ENCODE peak calls at places on chromosomes 3 and 15, in four cellular contexts. P is HepG2, L is K562, H is GM12878. B is an unnamed sample.

GRCh38 chr3:46266598-46266997 is 24.3 kb downstream of the CCR3 start:
- DNase-seq in P (no peak), L (no peak), H (no peak), B (no peak)

GRCh38 chr3:186993940-186994670 is 63.8 kb downstream of the ST6GAL1 start:
- DNase-seq in P (no peak), L (no peak), H (no peak), B (no peak)

GRCh38 chr15:101187820-101188516 is 63.9 kb downstream of the CHSY1 start:
- DNase-seq in P (no peak), L (no peak), H (peak), B (no peak)

GRCh38 chr3:133488785-133489367 is 84.6 kb upstream of the CDV3 start:
- DNase-seq in P (peak), L (peak), H (no peak), B (no peak)

GRCh38 chr15:90889736-90890456 is 5.6 kb downstream of the FES start:
- DNase-seq in P (no peak), L (no peak), H (no peak), B (no peak)

GRCh38 chr3:195075941-195076875 is 194.8 kb downstream of the XXYLT1 start:
- DNase-seq in P (no peak), L (no peak), H (no peak), B (no peak)

GRCh38 chr3:141816958-141817357 is 53.8 kb downstream of the GRK7 start:
- DNase-seq in P (no peak), L (no peak), H (no peak), B (no peak)

GRCh38 chr3:4877173-4877787 is 102.0 kb upstream of the BHLHE40 start:
- DNase-seq in P (no peak), L (no peak), H (no peak), B (no peak)

GRCh38 chr15:33089878-33090757 is 104.4 kb downstream of the FMN1 start:
- DNase-seq in P (no peak), L (no peak), H (no peak), B (no peak)

GRCh38 chr3:160822931-160823330 is 66.9 kb downstream of the PPM1L start:
- DNase-seq in P (no peak), L (no peak), H (no peak), B (no peak)

GRCh38 chr3:184373422-184373821 is 4.6 kb downstream of the THPO start:
- DNase-seq in P (no peak), L (no peak), H (no peak), B (no peak)

GRCh38 chr3:42057561-42058211 is 33.5 kb upstream of the TRAK1 start:
- DNase-seq in P (no peak), L (no peak), H (no peak), B (no peak)

GRCh38 chr15:40389824-40390595 is 7.5 kb downstream of the KNSTRN start:
- DNase-seq in P (no peak), L (no peak), H (no peak), B (no peak)

GRCh38 chr3:73733796-73734195 is 109.1 kb upstream of the PDZRN3 start:
- DNase-seq in P (no peak), L (no peak), H (no peak), B (no peak)

GRCh38 chr3:108383306-108383705 is 87.0 kb downstream of the HHLA2 start:
- DNase-seq in P (no peak), L (no peak), H (no peak), B (no peak)

GRCh38 chr3:10505050-10505790 is at the start of gene ATP2B2:
- DNase-seq in P (no peak), L (no peak), H (no peak), B (peak)

GRCh38 chr3:32780735-32781210 is 37.0 kb upstream of the TRIM71 start:
- DNase-seq in P (peak), L (peak), H (no peak), B (peak)

GRCh38 chr15:40793216-40793989 is 13.5 kb upstream of the ZFYVE19 start:
- DNase-seq in P (peak), L (no peak), H (no peak), B (no peak)

GRCh38 chr15:25233766-25234350 is 205.0 kb downstream of the UBE3A start:
- DNase-seq in P (no peak), L (no peak), H (no peak), B (no peak)

GRCh38 chr3:185823280-185824044 is 1.4 kb downstream of the IGF2BP2 start:
- DNase-seq in P (no peak), L (peak), H (no peak), B (peak)

GRCh38 chr15:63473999-63474809 is 30.2 kb upstream of the USP3 start:
- DNase-seq in P (peak), L (no peak), H (peak), B (no peak)

GRCh38 chr15:40243126-40243810 is 4.4 kb downstream of the PAK6 start:
- DNase-seq in P (no peak), L (peak), H (no peak), B (no peak)

GRCh38 chr15:96268421-96269204 is 61.9 kb upstream of the NR2F2 start:
- DNase-seq in P (no peak), L (no peak), H (no peak), B (peak)

GRCh38 chr15:83275412-83275811 is 9.1 kb downstream of the BNC1 start:
- DNase-seq in P (no peak), L (no peak), H (no peak), B (no peak)

GRCh38 chr3:113243846-113244245 is 32.5 kb downstream of the BOC start:
- DNase-seq in P (no peak), L (peak), H (no peak), B (no peak)

GRCh38 chr3:100966807-100967206 is 26.4 kb downstream of the ABI3BP start:
- DNase-seq in P (no peak), L (no peak), H (no peak), B (no peak)

GRCh38 chr3:190514163-190515153 is 573 bp downstream of the IL1RAP start:
- DNase-seq in P (peak), L (no peak), H (no peak), B (peak)

GRCh38 chr3:46812237-46812791 is 50.9 kb downstream of the MYL3 start:
- DNase-seq in P (no peak), L (peak), H (no peak), B (peak)

GRCh38 chr15:91965501-91966180 is 112.1 kb downstream of the SLCO3A1 start:
- DNase-seq in P (no peak), L (no peak), H (no peak), B (no peak)

GRCh38 chr3:146163584-146163983 is 2.6 kb upstream of the PLOD2 start:
- DNase-seq in P (no peak), L (no peak), H (no peak), B (no peak)

GRCh38 chr15:33395841-33396240 is 85.1 kb downstream of the RYR3 start:
- DNase-seq in P (no peak), L (no peak), H (no peak), B (no peak)

GRCh38 chr3:62727576-62727975 is 147.6 kb downstream of the CADPS start:
- DNase-seq in P (no peak), L (no peak), H (no peak), B (no peak)

GRCh38 chr15:86489992-86490391 is 410.3 kb downstream of the AGBL1 start:
- DNase-seq in P (no peak), L (no peak), H (no peak), B (no peak)

GRCh38 chr3:126447456-126448106 is 28.1 kb downstream of the ZXDC start:
- DNase-seq in P (no peak), L (no peak), H (no peak), B (no peak)

GRCh38 chr3:32844914-32845313 is 27.1 kb downstream of the TRIM71 start:
- DNase-seq in P (no peak), L (no peak), H (no peak), B (no peak)

DNA sequence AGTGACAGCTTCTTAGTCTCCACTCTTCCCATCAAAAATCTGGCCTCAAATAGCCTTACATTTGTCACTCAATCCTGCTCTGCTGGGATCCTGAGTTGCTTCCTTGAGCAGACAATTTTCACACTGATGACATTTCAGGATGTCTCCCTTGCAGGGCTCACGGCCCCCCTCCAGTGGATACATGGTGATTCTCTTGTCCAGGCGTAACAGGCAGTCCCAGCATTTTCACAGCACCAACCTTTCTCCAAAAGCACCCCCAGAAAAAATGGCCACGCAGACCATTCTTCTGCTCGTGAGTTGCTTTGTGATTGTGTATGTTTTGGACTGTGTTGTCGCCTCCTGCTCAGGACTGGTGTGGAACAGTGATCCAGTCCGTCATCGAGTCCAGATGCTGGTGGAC is 47.4 kb upstream of the WNT7A start:
- DNase-seq in P (peak), L (no peak), H (no peak), B (no peak)
- TF ChIP-seq BHLHE40 in P (no peak), L (no peak), H (no peak), B (no peak)

GRCh38 chr3:59289836-59290235 is 240.0 kb upstream of the CFAP20DC start:
- DNase-seq in P (no peak), L (no peak), H (no peak), B (no peak)
- TF ChIP-seq TARDBP in P (no peak), L (no peak), H (no peak), B (no peak)

DNA sequence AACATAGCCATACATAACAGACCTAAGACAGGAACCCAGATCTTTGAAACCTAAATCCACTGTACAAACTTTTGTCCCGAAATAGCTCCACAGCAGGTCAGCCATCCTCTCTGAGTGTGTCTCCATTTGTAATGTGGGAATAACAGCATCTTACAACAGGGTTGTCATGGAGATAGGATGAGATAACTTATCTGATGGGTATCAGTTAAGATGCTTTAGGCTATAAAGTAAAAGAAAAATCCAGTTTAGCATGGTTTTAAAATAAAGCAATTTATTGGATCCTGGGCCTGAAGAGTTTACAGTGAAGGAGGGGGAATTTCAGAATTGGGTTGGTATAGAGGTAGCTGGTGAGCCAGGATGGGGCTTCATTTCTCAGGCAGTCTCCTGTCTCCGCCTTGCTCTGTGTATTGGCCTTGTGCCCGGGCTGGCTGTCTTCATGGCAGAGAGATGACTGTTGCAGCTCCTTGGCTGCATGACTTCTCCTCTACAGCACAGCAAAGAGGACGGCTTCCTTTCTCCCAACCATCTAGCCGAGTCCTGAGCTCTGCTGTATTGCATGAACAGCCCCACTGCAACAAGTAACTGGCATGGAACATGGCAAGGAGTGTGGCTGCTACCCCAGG is 131.9 kb upstream of the PROK2 start:
- DNase-seq in P (no peak), L (no peak), H (no peak), B (no peak)
- TF ChIP-seq BHLHE40 in P (no peak), L (no peak), H (no peak), B (no peak)

DNA sequence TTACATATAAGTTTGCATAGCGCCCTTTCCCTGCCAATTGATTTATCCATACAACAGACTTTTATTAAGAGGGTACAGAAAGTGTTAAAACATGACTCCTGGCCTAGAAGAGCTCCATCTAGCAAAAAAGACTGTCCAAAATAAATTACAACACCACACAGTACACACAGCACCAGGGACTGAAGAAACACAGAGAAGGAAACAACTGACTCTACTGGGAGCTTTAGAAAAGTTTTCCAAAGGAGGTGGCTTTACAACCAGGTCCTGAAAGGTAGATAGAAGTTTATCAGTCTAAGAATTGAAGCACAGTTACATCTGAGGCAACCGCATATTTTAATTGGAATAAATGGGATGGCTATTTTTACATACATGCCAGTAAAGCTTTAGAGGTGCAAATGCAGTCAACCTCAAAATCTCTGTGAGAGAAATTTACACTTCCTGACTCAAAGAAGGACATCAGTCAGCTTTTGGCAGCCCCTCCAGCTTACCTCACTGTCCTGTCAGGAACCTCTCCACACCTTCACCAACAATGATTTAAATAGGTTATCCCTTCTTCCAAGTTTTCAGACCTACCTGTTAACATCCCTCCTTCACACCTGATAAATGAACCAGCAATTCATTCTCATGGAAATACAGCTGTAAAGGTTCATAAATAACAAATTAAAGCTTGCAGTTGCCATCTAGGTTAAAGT is 286.2 kb downstream of the SHOX2 start:
- DNase-seq in P (no peak), L (no peak), H (no peak), B (no peak)
- TF ChIP-seq TARDBP in P (no peak), L (no peak), H (no peak), B (no peak)

DNA sequence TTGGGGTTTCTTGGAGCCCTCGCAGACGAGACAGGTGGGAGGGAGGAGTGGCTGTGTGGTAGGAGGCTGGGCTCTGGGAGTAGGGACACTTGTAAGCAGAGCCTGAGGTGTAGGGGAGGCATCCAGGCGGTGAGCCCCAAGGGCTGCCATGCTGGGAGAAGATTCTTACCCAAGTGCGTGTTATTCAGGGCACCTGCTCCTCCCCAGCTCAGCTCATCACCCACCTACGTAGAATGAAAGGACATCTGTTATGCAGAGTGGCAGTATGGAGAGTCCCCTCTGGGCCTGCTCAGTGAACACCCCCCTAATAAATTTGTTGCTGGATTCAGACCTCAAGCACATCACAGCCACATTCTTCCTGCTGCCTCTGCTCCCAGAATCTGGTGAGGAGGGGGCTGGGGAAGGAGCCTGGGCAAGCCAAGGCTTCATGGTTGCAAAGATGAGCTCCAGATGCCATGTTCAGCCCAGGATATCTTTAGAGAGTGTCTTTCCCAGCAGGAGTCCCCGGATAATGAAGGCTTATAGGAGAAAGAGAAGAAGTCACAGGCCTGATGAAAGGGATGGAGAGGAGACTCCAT is 261.8 kb downstream of the EPHB1 start:
- DNase-seq in P (no peak), L (no peak), H (no peak), B (no peak)
- TF ChIP-seq BHLHE40 in P (no peak), L (no peak), H (no peak), B (no peak)

GRCh38 chr15:88637841-88638625 is 783 bp upstream of the ISG20 start:
- DNase-seq in P (peak), L (no peak), H (no peak), B (no peak)
- TF ChIP-seq TARDBP in P (no peak), L (no peak), H (no peak), B (no peak)

GRCh38 chr3:72301779-72302178 is 516.8 kb upstream of the PROK2 start:
- DNase-seq in P (no peak), L (no peak), H (no peak), B (no peak)
- TF ChIP-seq BHLHE40 in P (no peak), L (no peak), H (no peak), B (no peak)

GRCh38 chr15:51075364-51075763 is 19.3 kb downstream of the TNFAIP8L3 start:
- DNase-seq in P (no peak), L (no peak), H (no peak), B (no peak)

GRCh38 chr15:51076142-51076897 is 18.4 kb downstream of the TNFAIP8L3 start:
- DNase-seq in P (no peak), L (no peak), H (no peak), B (no peak)

GRCh38 chr15:51077565-51078153 is 17.0 kb downstream of the TNFAIP8L3 start:
- DNase-seq in P (no peak), L (peak), H (peak), B (no peak)

GRCh38 chr15:51074926-51075325 is 19.8 kb downstream of the TNFAIP8L3 start:
- DNase-seq in P (no peak), L (no peak), H (no peak), B (no peak)

GRCh38 chr15:51076898-51077564 is 17.7 kb downstream of the TNFAIP8L3 start:
- DNase-seq in P (no peak), L (no peak), H (peak), B (no peak)
- TF ChIP-seq TARDBP in P (no peak), L (no peak), H (no peak), B (no peak)

GRCh38 chr3:51379301-51379700 is 5.8 kb upstream of the MANF start:
- DNase-seq in P (no peak), L (no peak), H (no peak), B (no peak)
- TF ChIP-seq BHLHE40 in P (no peak), L (no peak), H (no peak), B (no peak)